ENCODE peak calls at places on chromosomes 12 and 14, in seven cellular contexts. One of them, this sample, is unnamed.

GRCh38 chr14:30330452-30330851 is 228.5 kb upstream of the G2E3 start:
- DNase-seq in bronchial epithelial cell: peak; percentile 9
- DNase-seq in ovary: no peak
- DNase-seq in ascending aorta: no peak
- DNase-seq in mesothelial cell of epicardium: no peak
- DNase-seq in uterus: no peak
- DNase-seq in cardiac fibroblast: peak; percentile 19
- DNase-seq in this sample: no peak

GRCh38 chr12:102498471-102498870 is 18.1 kb upstream of the IGF1 start:
- DNase-seq in mesothelial cell of epicardium: no peak
- DNase-seq in ascending aorta: no peak
- DNase-seq in uterus: no peak
- DNase-seq in cardiac fibroblast: no peak
- DNase-seq in bronchial epithelial cell: no peak
- DNase-seq in ovary: no peak
- DNase-seq in this sample: no peak

GRCh38 chr12:84507914-84508313 is 404.7 kb downstream of the SLC6A15 start:
- DNase-seq in ovary: no peak
- DNase-seq in bronchial epithelial cell: no peak
- DNase-seq in ascending aorta: no peak
- DNase-seq in mesothelial cell of epicardium: no peak
- DNase-seq in uterus: no peak
- DNase-seq in cardiac fibroblast: peak; percentile 7
- DNase-seq in this sample: no peak

GRCh38 chr14:85566603-85567002 is 36.7 kb downstream of the FLRT2 start:
- DNase-seq in cardiac fibroblast: peak; percentile 78
- DNase-seq in ovary: no peak
- DNase-seq in mesothelial cell of epicardium: no peak
- DNase-seq in uterus: no peak
- DNase-seq in ascending aorta: no peak
- DNase-seq in bronchial epithelial cell: peak; percentile 89
- DNase-seq in this sample: no peak

GRCh38 chr12:55036326-55036725 is 16.6 kb downstream of the NEUROD4 start:
- DNase-seq in cardiac fibroblast: no peak
- DNase-seq in uterus: no peak
- DNase-seq in ascending aorta: no peak
- DNase-seq in mesothelial cell of epicardium: no peak
- DNase-seq in ovary: no peak
- DNase-seq in bronchial epithelial cell: no peak
- DNase-seq in this sample: no peak

GRCh38 chr14:21039585-21040369 is 2.4 kb upstream of the RNASE7 start:
- DNase-seq in mesothelial cell of epicardium: no peak
- DNase-seq in bronchial epithelial cell: peak; percentile 72
- DNase-seq in uterus: peak; percentile 72
- DNase-seq in cardiac fibroblast: peak; percentile 85
- DNase-seq in ascending aorta: no peak
- DNase-seq in ovary: peak; percentile 59
- DNase-seq in this sample: no peak

GRCh38 chr14:49549881-49550280 is 36.3 kb downstream of the RPS29 start:
- DNase-seq in mesothelial cell of epicardium: no peak
- DNase-seq in ovary: no peak
- DNase-seq in cardiac fibroblast: no peak
- DNase-seq in uterus: no peak
- DNase-seq in ascending aorta: no peak
- DNase-seq in bronchial epithelial cell: peak; percentile 59
- DNase-seq in this sample: no peak

GRCh38 chr12:29889737-29890136 is 106.0 kb upstream of the TMTC1 start:
- DNase-seq in ovary: no peak
- DNase-seq in bronchial epithelial cell: peak; percentile 23
- DNase-seq in uterus: peak; percentile 18
- DNase-seq in cardiac fibroblast: peak; percentile 69
- DNase-seq in mesothelial cell of epicardium: no peak
- DNase-seq in ascending aorta: no peak
- DNase-seq in this sample: no peak

GRCh38 chr14:100446572-100446971 is 123.4 kb downstream of the SLC25A47 start:
- DNase-seq in ascending aorta: no peak
- DNase-seq in mesothelial cell of epicardium: no peak
- DNase-seq in ovary: no peak
- DNase-seq in uterus: no peak
- DNase-seq in bronchial epithelial cell: no peak
- DNase-seq in cardiac fibroblast: no peak
- DNase-seq in this sample: no peak

GRCh38 chr12:42213023-42213422 is 25.0 kb downstream of the YAF2 start:
- DNase-seq in ascending aorta: no peak
- DNase-seq in bronchial epithelial cell: peak; percentile 61
- DNase-seq in ovary: no peak
- DNase-seq in mesothelial cell of epicardium: no peak
- DNase-seq in uterus: no peak
- DNase-seq in cardiac fibroblast: no peak
- DNase-seq in this sample: no peak

GRCh38 chr14:80570930-80571298 is 359.6 kb upstream of the DIO2 start:
- DNase-seq in uterus: no peak
- DNase-seq in ascending aorta: no peak
- DNase-seq in cardiac fibroblast: no peak
- DNase-seq in ovary: no peak
- DNase-seq in bronchial epithelial cell: no peak
- DNase-seq in mesothelial cell of epicardium: no peak
- DNase-seq in this sample: no peak

GRCh38 chr14:104390221-104390931 is 189.2 kb upstream of the C14orf180 start:
- DNase-seq in mesothelial cell of epicardium: no peak
- DNase-seq in cardiac fibroblast: no peak
- DNase-seq in bronchial epithelial cell: no peak
- DNase-seq in ascending aorta: no peak
- DNase-seq in uterus: peak; percentile 6
- DNase-seq in ovary: no peak
- DNase-seq in this sample: peak; percentile 85

GRCh38 chr12:111607239-111607638 is 8.1 kb upstream of the ATXN2 start:
- DNase-seq in ascending aorta: no peak
- DNase-seq in bronchial epithelial cell: no peak
- DNase-seq in mesothelial cell of epicardium: no peak
- DNase-seq in ovary: no peak
- DNase-seq in cardiac fibroblast: no peak
- DNase-seq in uterus: no peak
- DNase-seq in this sample: no peak

GRCh38 chr12:3295648-3296408 is 195.2 kb upstream of the PRMT8 start:
- DNase-seq in ovary: peak; percentile 59
- DNase-seq in bronchial epithelial cell: no peak
- DNase-seq in cardiac fibroblast: peak; percentile 70
- DNase-seq in mesothelial cell of epicardium: no peak
- DNase-seq in ascending aorta: peak; percentile 78
- DNase-seq in uterus: no peak
- DNase-seq in this sample: no peak

GRCh38 chr12:79886917-79887519 is 47.9 kb downstream of the PPP1R12A start:
- DNase-seq in ovary: no peak
- DNase-seq in ascending aorta: no peak
- DNase-seq in mesothelial cell of epicardium: no peak
- DNase-seq in bronchial epithelial cell: peak; percentile 74
- DNase-seq in uterus: no peak
- DNase-seq in cardiac fibroblast: peak; percentile 76
- DNase-seq in this sample: no peak
- TF ChIP-seq CTCF in ovary: no peak
- TF ChIP-seq CTCF in ascending aorta: no peak
- TF ChIP-seq CTCF in mesothelial cell of epicardium: peak; percentile 45
- TF ChIP-seq CTCF in bronchial epithelial cell: peak; percentile 45
- TF ChIP-seq CTCF in uterus: peak; percentile 55
- TF ChIP-seq CTCF in cardiac fibroblast: peak; percentile 67
- TF ChIP-seq CTCF in this sample: peak; percentile 88

DNA sequence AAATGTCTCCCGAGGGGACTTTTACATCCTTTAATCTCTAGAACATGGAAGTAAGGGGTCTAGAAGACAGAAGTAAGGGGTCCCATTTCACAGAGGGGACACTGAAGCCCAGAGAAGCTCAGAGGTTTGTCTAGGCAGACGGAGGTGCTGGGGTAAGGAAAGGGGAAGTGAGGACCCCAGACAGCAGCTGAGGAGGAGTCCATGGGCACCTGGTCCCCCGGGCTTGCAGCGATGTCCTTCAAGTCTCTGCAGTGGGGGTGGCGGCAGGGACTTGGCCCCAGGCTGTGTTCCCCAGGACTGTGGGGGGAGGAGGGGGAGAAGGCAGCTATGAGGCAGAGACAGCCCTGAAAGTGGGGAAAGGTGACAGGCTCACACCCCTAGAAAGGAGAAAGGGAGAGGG is 30.7 kb downstream of the DTX1 start:
- DNase-seq in bronchial epithelial cell: no peak
- DNase-seq in cardiac fibroblast: no peak
- DNase-seq in ovary: no peak
- DNase-seq in mesothelial cell of epicardium: no peak
- DNase-seq in ascending aorta: no peak
- DNase-seq in uterus: no peak
- DNase-seq in this sample: no peak
- TF ChIP-seq CTCF in bronchial epithelial cell: no peak
- TF ChIP-seq CTCF in cardiac fibroblast: no peak
- TF ChIP-seq CTCF in ovary: no peak
- TF ChIP-seq CTCF in mesothelial cell of epicardium: no peak
- TF ChIP-seq CTCF in ascending aorta: no peak
- TF ChIP-seq CTCF in uterus: no peak
- TF ChIP-seq CTCF in this sample: no peak

DNA sequence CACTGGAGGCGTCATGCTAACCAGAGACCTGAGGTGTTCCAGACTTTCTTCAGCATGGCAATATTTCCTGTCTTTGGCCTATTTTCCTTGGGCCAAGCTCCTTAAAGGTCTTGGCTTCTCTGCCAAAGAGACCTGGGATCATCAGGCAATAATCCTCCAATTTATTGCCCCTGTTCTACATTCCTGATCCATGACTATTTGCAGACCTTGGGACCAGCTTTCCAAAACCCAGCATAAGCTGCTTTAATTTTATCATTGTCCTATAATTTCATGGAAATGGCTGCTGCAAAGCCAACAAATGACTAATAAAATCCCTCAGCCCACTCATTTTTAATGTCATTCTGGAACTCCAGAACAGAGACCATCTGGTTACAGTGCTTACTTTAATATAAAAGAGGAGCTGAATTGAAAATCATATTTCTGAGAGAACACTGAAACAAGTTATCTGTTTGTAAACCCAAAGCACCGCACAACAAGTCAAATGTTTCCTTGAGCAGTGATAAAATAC is 166.9 kb upstream of the BTG1 start:
- DNase-seq in ascending aorta: no peak
- DNase-seq in bronchial epithelial cell: no peak
- DNase-seq in mesothelial cell of epicardium: no peak
- DNase-seq in cardiac fibroblast: no peak
- DNase-seq in uterus: no peak
- DNase-seq in ovary: no peak
- DNase-seq in this sample: no peak
- TF ChIP-seq CTCF in ascending aorta: no peak
- TF ChIP-seq CTCF in bronchial epithelial cell: no peak
- TF ChIP-seq CTCF in mesothelial cell of epicardium: no peak
- TF ChIP-seq CTCF in cardiac fibroblast: no peak
- TF ChIP-seq CTCF in uterus: no peak
- TF ChIP-seq CTCF in ovary: no peak
- TF ChIP-seq CTCF in this sample: no peak

GRCh38 chr12:18394742-18395141 is 133.4 kb downstream of the PIK3C2G start:
- DNase-seq in mesothelial cell of epicardium: no peak
- DNase-seq in ascending aorta: no peak
- DNase-seq in cardiac fibroblast: no peak
- DNase-seq in ovary: no peak
- DNase-seq in uterus: no peak
- DNase-seq in bronchial epithelial cell: no peak
- DNase-seq in this sample: no peak
- TF ChIP-seq CTCF in mesothelial cell of epicardium: no peak
- TF ChIP-seq CTCF in ascending aorta: no peak
- TF ChIP-seq CTCF in cardiac fibroblast: no peak
- TF ChIP-seq CTCF in ovary: no peak
- TF ChIP-seq CTCF in uterus: no peak
- TF ChIP-seq CTCF in bronchial epithelial cell: no peak
- TF ChIP-seq CTCF in this sample: no peak